ENCODE peak calls at places on chromosomes 7 and 10, in four cellular contexts. One of them, this sample, is unnamed.

GRCh38 chr10:117615649-117616048 is 73.1 kb downstream of the EMX2 start:
- DNase-seq in left ventricle myocardium inferior: no peak
- DNase-seq in fibroblast of the aortic adventitia: no peak
- DNase-seq in stimulated activated CD8-positive, alpha-beta memory T cell treated with anti-CD3 and anti-CD28 coated beads, Interleukin-12 subunit alpha, Interleukin-12 subunit beta, amount 100 ng/mL, for 4 hours: no peak
- DNase-seq in this sample: no peak

GRCh38 chr10:129842031-129842430 is 122.0 kb downstream of the EBF3 start:
- DNase-seq in left ventricle myocardium inferior: no peak
- DNase-seq in fibroblast of the aortic adventitia: no peak
- DNase-seq in stimulated activated CD8-positive, alpha-beta memory T cell treated with anti-CD3 and anti-CD28 coated beads, Interleukin-12 subunit alpha, Interleukin-12 subunit beta, amount 100 ng/mL, for 4 hours: no peak
- DNase-seq in this sample: no peak

GRCh38 chr10:79385804-79386531 is 38.7 kb downstream of the PPIF start:
- DNase-seq in left ventricle myocardium inferior: peak
- DNase-seq in fibroblast of the aortic adventitia: no peak
- DNase-seq in stimulated activated CD8-positive, alpha-beta memory T cell treated with anti-CD3 and anti-CD28 coated beads, Interleukin-12 subunit alpha, Interleukin-12 subunit beta, amount 100 ng/mL, for 4 hours: no peak
- DNase-seq in this sample: peak

GRCh38 chr7:79921976-79922375 is 212.7 kb upstream of the GNAI1 start:
- DNase-seq in left ventricle myocardium inferior: no peak
- DNase-seq in fibroblast of the aortic adventitia: no peak
- DNase-seq in stimulated activated CD8-positive, alpha-beta memory T cell treated with anti-CD3 and anti-CD28 coated beads, Interleukin-12 subunit alpha, Interleukin-12 subunit beta, amount 100 ng/mL, for 4 hours: no peak
- DNase-seq in this sample: no peak

GRCh38 chr7:151400626-151401315 is 9.1 kb downstream of the WDR86 start:
- DNase-seq in left ventricle myocardium inferior: no peak
- DNase-seq in fibroblast of the aortic adventitia: no peak
- DNase-seq in stimulated activated CD8-positive, alpha-beta memory T cell treated with anti-CD3 and anti-CD28 coated beads, Interleukin-12 subunit alpha, Interleukin-12 subunit beta, amount 100 ng/mL, for 4 hours: no peak
- DNase-seq in this sample: no peak

GRCh38 chr7:55545496-55545895 is 26.8 kb downstream of the VOPP1 start:
- DNase-seq in left ventricle myocardium inferior: no peak
- DNase-seq in fibroblast of the aortic adventitia: peak
- DNase-seq in stimulated activated CD8-positive, alpha-beta memory T cell treated with anti-CD3 and anti-CD28 coated beads, Interleukin-12 subunit alpha, Interleukin-12 subunit beta, amount 100 ng/mL, for 4 hours: no peak
- DNase-seq in this sample: peak

GRCh38 chr7:98091061-98091460 is 15.6 kb upstream of the LMTK2 start:
- DNase-seq in left ventricle myocardium inferior: no peak
- DNase-seq in fibroblast of the aortic adventitia: no peak
- DNase-seq in stimulated activated CD8-positive, alpha-beta memory T cell treated with anti-CD3 and anti-CD28 coated beads, Interleukin-12 subunit alpha, Interleukin-12 subunit beta, amount 100 ng/mL, for 4 hours: no peak
- DNase-seq in this sample: no peak

GRCh38 chr10:76382381-76382851 is 951.0 kb downstream of the LRMDA start:
- DNase-seq in left ventricle myocardium inferior: no peak
- DNase-seq in fibroblast of the aortic adventitia: peak
- DNase-seq in stimulated activated CD8-positive, alpha-beta memory T cell treated with anti-CD3 and anti-CD28 coated beads, Interleukin-12 subunit alpha, Interleukin-12 subunit beta, amount 100 ng/mL, for 4 hours: no peak
- DNase-seq in this sample: no peak

GRCh38 chr7:23072916-23073315 is 32.7 kb upstream of the KLHL7 start:
- DNase-seq in left ventricle myocardium inferior: no peak
- DNase-seq in fibroblast of the aortic adventitia: no peak
- DNase-seq in stimulated activated CD8-positive, alpha-beta memory T cell treated with anti-CD3 and anti-CD28 coated beads, Interleukin-12 subunit alpha, Interleukin-12 subunit beta, amount 100 ng/mL, for 4 hours: no peak
- DNase-seq in this sample: no peak

GRCh38 chr10:29667191-29667590 is 32.4 kb upstream of the SVIL start:
- DNase-seq in left ventricle myocardium inferior: no peak
- DNase-seq in fibroblast of the aortic adventitia: no peak
- DNase-seq in stimulated activated CD8-positive, alpha-beta memory T cell treated with anti-CD3 and anti-CD28 coated beads, Interleukin-12 subunit alpha, Interleukin-12 subunit beta, amount 100 ng/mL, for 4 hours: no peak
- DNase-seq in this sample: no peak

GRCh38 chr7:123748171-123748733 is 551 bp downstream of the WASL start:
- DNase-seq in left ventricle myocardium inferior: peak
- DNase-seq in fibroblast of the aortic adventitia: peak
- DNase-seq in stimulated activated CD8-positive, alpha-beta memory T cell treated with anti-CD3 and anti-CD28 coated beads, Interleukin-12 subunit alpha, Interleukin-12 subunit beta, amount 100 ng/mL, for 4 hours: peak
- DNase-seq in this sample: no peak

GRCh38 chr7:731440-732085 is 4.5 kb upstream of the PRKAR1B start:
- DNase-seq in left ventricle myocardium inferior: no peak
- DNase-seq in fibroblast of the aortic adventitia: no peak
- DNase-seq in stimulated activated CD8-positive, alpha-beta memory T cell treated with anti-CD3 and anti-CD28 coated beads, Interleukin-12 subunit alpha, Interleukin-12 subunit beta, amount 100 ng/mL, for 4 hours: no peak
- DNase-seq in this sample: no peak

GRCh38 chr10:131980757-131981428 is 830 bp downstream of the BNIP3 start:
- DNase-seq in left ventricle myocardium inferior: no peak
- DNase-seq in fibroblast of the aortic adventitia: peak
- DNase-seq in stimulated activated CD8-positive, alpha-beta memory T cell treated with anti-CD3 and anti-CD28 coated beads, Interleukin-12 subunit alpha, Interleukin-12 subunit beta, amount 100 ng/mL, for 4 hours: no peak
- DNase-seq in this sample: no peak

GRCh38 chr7:79774150-79774549 is 320.7 kb upstream of the MAGI2 start:
- DNase-seq in left ventricle myocardium inferior: no peak
- DNase-seq in fibroblast of the aortic adventitia: no peak
- DNase-seq in stimulated activated CD8-positive, alpha-beta memory T cell treated with anti-CD3 and anti-CD28 coated beads, Interleukin-12 subunit alpha, Interleukin-12 subunit beta, amount 100 ng/mL, for 4 hours: no peak
- DNase-seq in this sample: no peak

GRCh38 chr7:137656227-137656849 is 190.4 kb downstream of the DGKI start:
- DNase-seq in left ventricle myocardium inferior: peak
- DNase-seq in fibroblast of the aortic adventitia: peak
- DNase-seq in stimulated activated CD8-positive, alpha-beta memory T cell treated with anti-CD3 and anti-CD28 coated beads, Interleukin-12 subunit alpha, Interleukin-12 subunit beta, amount 100 ng/mL, for 4 hours: no peak
- DNase-seq in this sample: peak

GRCh38 chr7:23685770-23686169 is 5.8 kb downstream of the FAM221A start:
- DNase-seq in left ventricle myocardium inferior: no peak
- DNase-seq in fibroblast of the aortic adventitia: peak
- DNase-seq in stimulated activated CD8-positive, alpha-beta memory T cell treated with anti-CD3 and anti-CD28 coated beads, Interleukin-12 subunit alpha, Interleukin-12 subunit beta, amount 100 ng/mL, for 4 hours: no peak
- DNase-seq in this sample: no peak

GRCh38 chr7:81256991-81257390 is 338.1 kb upstream of the SEMA3C start:
- DNase-seq in left ventricle myocardium inferior: no peak
- DNase-seq in fibroblast of the aortic adventitia: peak
- DNase-seq in stimulated activated CD8-positive, alpha-beta memory T cell treated with anti-CD3 and anti-CD28 coated beads, Interleukin-12 subunit alpha, Interleukin-12 subunit beta, amount 100 ng/mL, for 4 hours: no peak
- DNase-seq in this sample: no peak

GRCh38 chr7:104137511-104137910 is 70.3 kb downstream of the ORC5 start:
- DNase-seq in left ventricle myocardium inferior: no peak
- DNase-seq in fibroblast of the aortic adventitia: no peak
- DNase-seq in stimulated activated CD8-positive, alpha-beta memory T cell treated with anti-CD3 and anti-CD28 coated beads, Interleukin-12 subunit alpha, Interleukin-12 subunit beta, amount 100 ng/mL, for 4 hours: no peak
- DNase-seq in this sample: no peak